ENCODE peak calls at places on chromosomes 6 and 20, in seven cellular contexts. W is effector memory CD4-positive, alpha-beta T cell; H is activated naive CD4-positive, alpha-beta T cell treated with Interleukin-2 at 50 U/mL for 16 hours; S is hypothalamus; Z is AG10803; Y is NCI-H2081; D is NCI-H1694 treated with DMSO at 0.1 percent for 48 hours. G is an unnamed sample.

GRCh38 chr6:4950076-4950475 is 53.8 kb downstream of the RPP40 start:
- DNase-seq in W (no peak), H (no peak), S (no peak), Z (no peak), Y (no peak), D (no peak), G (no peak)

GRCh38 chr6:11263185-11263817 is 30.8 kb upstream of the NEDD9 start:
- DNase-seq in W (no peak), H (no peak), S (no peak), Z (peak), Y (no peak), D (no peak), G (no peak)

GRCh38 chr6:31075528-31075927 is 36.8 kb downstream of the C6orf15 start:
- DNase-seq in W (no peak), H (no peak), S (no peak), Z (peak), Y (no peak), D (no peak), G (no peak)

GRCh38 chr6:74356385-74356784 is 660.4 kb downstream of the CD109 start:
- DNase-seq in W (no peak), H (no peak), S (no peak), Z (peak), Y (no peak), D (no peak), G (no peak)

GRCh38 chr6:116010400-116011095 is 50.1 kb downstream of the FRK start:
- DNase-seq in W (peak), H (peak), S (peak), Z (peak), Y (peak), D (peak), G (peak)

GRCh38 chr20:25188218-25188617 is 7.3 kb upstream of the ENTPD6 start:
- DNase-seq in W (no peak), H (no peak), S (no peak), Z (no peak), Y (no peak), D (no peak), G (no peak)

GRCh38 chr6:489001-489400 is 97.4 kb downstream of the IRF4 start:
- DNase-seq in W (no peak), H (no peak), S (no peak), Z (no peak), Y (no peak), D (no peak), G (no peak)

GRCh38 chr6:25987845-25988244 is 25.2 kb downstream of the TRIM38 start:
- DNase-seq in W (no peak), H (no peak), S (no peak), Z (no peak), Y (no peak), D (no peak), G (no peak)

GRCh38 chr20:36856196-36856595 is 19.7 kb upstream of the TLDC2 start:
- DNase-seq in W (no peak), H (no peak), S (peak), Z (peak), Y (no peak), D (no peak), G (no peak)

GRCh38 chr20:46823753-46824152 is 70.9 kb upstream of the EYA2 start:
- DNase-seq in W (no peak), H (no peak), S (no peak), Z (no peak), Y (no peak), D (no peak), G (no peak)

GRCh38 chr20:41027366-41027765 is 1.3 kb upstream of the TOP1 start:
- DNase-seq in W (no peak), H (no peak), S (no peak), Z (no peak), Y (no peak), D (no peak), G (no peak)

GRCh38 chr6:27053738-27054137 is 193.8 kb upstream of the PRSS16 start:
- DNase-seq in W (no peak), H (no peak), S (no peak), Z (no peak), Y (no peak), D (no peak), G (peak)

GRCh38 chr20:58609026-58609425 is 42.1 kb upstream of the STX16 start:
- DNase-seq in W (no peak), H (no peak), S (no peak), Z (no peak), Y (no peak), D (no peak), G (no peak)

GRCh38 chr20:37416202-37417145 is 70.5 kb downstream of the SRC start:
- DNase-seq in W (no peak), H (no peak), S (no peak), Z (no peak), Y (no peak), D (no peak), G (no peak)

GRCh38 chr6:79872986-79873385 is 74.4 kb downstream of the ELOVL4 start:
- DNase-seq in W (no peak), H (no peak), S (no peak), Z (peak), Y (no peak), D (no peak), G (no peak)

GRCh38 chr20:2303693-2304092 is 7.9 kb downstream of the TGM3 start:
- DNase-seq in W (no peak), H (no peak), S (no peak), Z (no peak), Y (no peak), D (no peak), G (no peak)

GRCh38 chr20:38779247-38780097 is 26.0 kb upstream of the PPP1R16B start:
- DNase-seq in W (no peak), H (no peak), S (no peak), Z (no peak), Y (no peak), D (no peak), G (no peak)

GRCh38 chr6:15389759-15390723 is 144.2 kb downstream of the JARID2 start:
- DNase-seq in W (no peak), H (no peak), S (peak), Z (peak), Y (no peak), D (peak), G (no peak)

GRCh38 chr20:34864216-34864615 is 8.4 kb downstream of the GGT7 start:
- DNase-seq in W (no peak), H (no peak), S (no peak), Z (no peak), Y (no peak), D (no peak), G (no peak)

GRCh38 chr6:51855310-51856082 is 231.9 kb downstream of the PKHD1 start:
- DNase-seq in W (no peak), H (no peak), S (peak), Z (peak), Y (peak), D (peak), G (peak)

GRCh38 chr20:22626501-22626900 is 42.1 kb upstream of the FOXA2 start:
- DNase-seq in W (no peak), H (no peak), S (no peak), Z (no peak), Y (no peak), D (no peak), G (no peak)

GRCh38 chr6:162442675-162443074 is 284.9 kb downstream of the PRKN start:
- DNase-seq in W (no peak), H (no peak), S (peak), Z (no peak), Y (no peak), D (peak), G (no peak)

GRCh38 chr6:22910370-22910769 is 341.0 kb downstream of the HDGFL1 start:
- DNase-seq in W (no peak), H (no peak), S (no peak), Z (no peak), Y (no peak), D (no peak), G (no peak)

GRCh38 chr6:24980507-24981384 is 45.0 kb upstream of the RIPOR2 start:
- DNase-seq in W (no peak), H (no peak), S (no peak), Z (peak), Y (peak), D (no peak), G (peak)

GRCh38 chr6:99348823-99349619 is 453 bp downstream of the FAXC start:
- DNase-seq in W (no peak), H (no peak), S (no peak), Z (no peak), Y (peak), D (no peak), G (no peak)

GRCh38 chr6:89734526-89734925 is 85.1 kb downstream of the MDN1 start:
- DNase-seq in W (no peak), H (no peak), S (no peak), Z (peak), Y (no peak), D (no peak), G (no peak)

GRCh38 chr6:36139431-36139830 is 9.1 kb downstream of the MAPK13 start:
- DNase-seq in W (no peak), H (no peak), S (no peak), Z (no peak), Y (no peak), D (peak), G (no peak)

GRCh38 chr6:137188855-137189254 is 15.4 kb upstream of the IL22RA2 start:
- DNase-seq in W (no peak), H (no peak), S (no peak), Z (no peak), Y (no peak), D (no peak), G (no peak)

GRCh38 chr6:138093632-138094031 is 13.6 kb downstream of the PERP start:
- DNase-seq in W (no peak), H (no peak), S (no peak), Z (no peak), Y (no peak), D (no peak), G (no peak)

GRCh38 chr6:89580997-89581666 is 57.4 kb downstream of the LYRM2 start:
- DNase-seq in W (no peak), H (no peak), S (no peak), Z (no peak), Y (no peak), D (no peak), G (peak)

GRCh38 chr6:126682440-126682839 is 342.5 kb downstream of the CENPW start:
- DNase-seq in W (no peak), H (no peak), S (no peak), Z (peak), Y (no peak), D (no peak), G (no peak)

GRCh38 chr20:64140421-64140820 is 23.8 kb upstream of the MYT1 start:
- DNase-seq in W (no peak), H (no peak), S (no peak), Z (no peak), Y (no peak), D (no peak), G (no peak)

GRCh38 chr6:108027054-108027453 is 47.5 kb downstream of the OSTM1 start:
- DNase-seq in W (no peak), H (no peak), S (no peak), Z (peak), Y (no peak), D (peak), G (no peak)

GRCh38 chr6:28462401-28462800 is 19.1 kb upstream of the ZSCAN23 start:
- DNase-seq in W (no peak), H (no peak), S (no peak), Z (no peak), Y (no peak), D (no peak), G (no peak)

GRCh38 chr6:168314948-168315347 is 4.6 kb downstream of the DACT2 start:
- DNase-seq in W (no peak), H (no peak), S (no peak), Z (peak), Y (no peak), D (no peak), G (no peak)

GRCh38 chr6:33313105-33313708 is 671 bp downstream of the TAPBP start:
- DNase-seq in W (no peak), H (peak), S (peak), Z (no peak), Y (peak), D (no peak), G (no peak)

GRCh38 chr20:48877299-48877698 is 44.2 kb upstream of the ARFGEF2 start:
- DNase-seq in W (no peak), H (no peak), S (no peak), Z (no peak), Y (no peak), D (no peak), G (no peak)

GRCh38 chr20:21339499-21339898 is 36.4 kb downstream of the XRN2 start:
- DNase-seq in W (no peak), H (no peak), S (no peak), Z (no peak), Y (no peak), D (no peak), G (no peak)

GRCh38 chr6:28474441-28475219 is 31.3 kb upstream of the ZSCAN23 start:
- DNase-seq in W (no peak), H (no peak), S (no peak), Z (peak), Y (peak), D (peak), G (peak)

GRCh38 chr6:13725570-13725969 is 13.9 kb upstream of the RANBP9 start:
- DNase-seq in W (peak), H (peak), S (no peak), Z (no peak), Y (no peak), D (no peak), G (no peak)